ENCODE peak calls at places on chromosomes 13 and 19, in five cellular contexts. F is BJ; C is nucleus accumbens; P is SJCRH30; H is activated CD4-positive, alpha-beta T cell treated with anti-CD3 and anti-CD28 coated beads, Interleukin-2, amount 50 U/mL, for 24 hours. V is an unnamed sample.

GRCh38 chr13:44814836-44815235 is 174.4 kb downstream of the NUFIP1 start:
- DNase-seq in F (no peak), C (no peak), P (no peak), H (no peak), V (no peak)

GRCh38 chr13:101149735-101150380 is 266.4 kb downstream of the NALCN start:
- DNase-seq in F (no peak), C (no peak), P (peak; percentile 30), H (no peak), V (no peak)

GRCh38 chr19:4816388-4817165 is 14.9 kb downstream of the TICAM1 start:
- DNase-seq in F (no peak), C (no peak), P (no peak), H (no peak), V (no peak)

GRCh38 chr19:23286477-23286876 is 36.3 kb upstream of the ZNF724 start:
- DNase-seq in F (no peak), C (no peak), P (peak; percentile 27), H (no peak), V (no peak)

GRCh38 chr13:113726961-113727411 is 32.0 kb upstream of the TMEM255B start:
- DNase-seq in F (no peak), C (no peak), P (no peak), H (no peak), V (peak; percentile 10)

GRCh38 chr19:38850976-38851621 is 1.3 kb upstream of the HNRNPL start:
- DNase-seq in F (no peak), C (no peak), P (peak; percentile 60), H (peak; percentile 30), V (no peak)

GRCh38 chr13:40077396-40078027 is 422.1 kb downstream of the COG6 start:
- DNase-seq in F (no peak), C (no peak), P (no peak), H (no peak), V (no peak)

GRCh38 chr19:2850256-2850925 is 9.1 kb downstream of the ZNF555 start:
- DNase-seq in F (no peak), C (no peak), P (no peak), H (no peak), V (no peak)

GRCh38 chr13:40776681-40777165 is 5.7 kb upstream of the MRPS31 start:
- DNase-seq in F (no peak), C (no peak), P (peak; percentile 41), H (peak; percentile 72), V (peak; percentile 20)

GRCh38 chr13:66009241-66009640 is 1220.9 kb downstream of the PCDH9 start:
- DNase-seq in F (no peak), C (no peak), P (no peak), H (no peak), V (no peak)

GRCh38 chr19:28934626-28935025 is 278.3 kb downstream of the UQCRFS1 start:
- DNase-seq in F (no peak), C (no peak), P (no peak), H (no peak), V (no peak)

GRCh38 chr13:66933994-66934393 is 296.1 kb downstream of the PCDH9 start:
- DNase-seq in F (no peak), C (no peak), P (no peak), H (no peak), V (no peak)

GRCh38 chr19:16180611-16181010 is 4.6 kb upstream of the FAM32A start:
- DNase-seq in F (peak; percentile 63), C (no peak), P (peak; percentile 59), H (no peak), V (no peak)

GRCh38 chr13:113351514-113352026 is 12.4 kb downstream of the GRTP1 start:
- DNase-seq in F (no peak), C (no peak), P (peak; percentile 38), H (no peak), V (no peak)

GRCh38 chr19:46585539-46585938 is 15.6 kb upstream of the CALM3 start:
- DNase-seq in F (no peak), C (no peak), P (no peak), H (no peak), V (no peak)

GRCh38 chr13:113404366-113404722 is 40.4 kb upstream of the GRTP1 start:
- DNase-seq in F (no peak), C (no peak), P (no peak), H (no peak), V (no peak)

GRCh38 chr19:14366529-14366928 is 14.7 kb upstream of the ADGRE5 start:
- DNase-seq in F (no peak), C (no peak), P (peak; percentile 80), H (peak; percentile 79), V (no peak)